ENCODE peak calls at places on chromosomes 12 and 14, in seven cellular contexts. T is neuronal stem cell; B is K562; Q is aorta; R is lung; J is CD4-positive, alpha-beta memory T cell; N is heart right ventricle. G is an unnamed sample. For H3K4me1 and H3K36me3, the result is how much of the 10 kb centered on the place peaks cover.

GRCh38 chr12:70180140-70180539 is 63.1 kb upstream of the CNOT2 start:
- DNase-seq in T (no peak), B (no peak), Q (no peak), R (no peak), J (no peak), N (no peak), G (no peak)

GRCh38 chr12:3728686-3729085 is 24.2 kb downstream of the CRACR2A start:
- DNase-seq in T (no peak), B (no peak), Q (no peak), R (peak), J (peak), N (no peak), G (no peak)

GRCh38 chr12:49874142-49874897 is 29.4 kb downstream of the FAIM2 start:
- DNase-seq in T (no peak), B (no peak), Q (peak), R (no peak), J (no peak), N (no peak), G (no peak)

GRCh38 chr12:94753071-94753779 is 102.9 kb upstream of the TMCC3 start:
- DNase-seq in T (no peak), B (no peak), Q (no peak), R (no peak), J (no peak), N (no peak), G (no peak)

GRCh38 chr12:109393437-109394345 is 46.0 kb downstream of the MYO1H start:
- DNase-seq in T (peak), B (peak), Q (no peak), R (no peak), J (peak), N (peak), G (peak)

GRCh38 chr12:17999174-17999801 is 90.7 kb downstream of the RERGL start:
- DNase-seq in T (no peak), B (no peak), Q (no peak), R (no peak), J (no peak), N (no peak), G (no peak)

GRCh38 chr12:82627799-82628198 is 58.9 kb upstream of the TMTC2 start:
- DNase-seq in T (no peak), B (no peak), Q (no peak), R (no peak), J (no peak), N (no peak), G (no peak)

GRCh38 chr12:21539797-21540196 is 13.7 kb downstream of the SPX start:
- DNase-seq in T (no peak), B (no peak), Q (no peak), R (no peak), J (no peak), N (no peak), G (peak)

GRCh38 chr12:95201056-95201670 is 16.1 kb downstream of the FGD6 start:
- DNase-seq in T (no peak), B (no peak), Q (no peak), R (no peak), J (no peak), N (no peak), G (no peak)

GRCh38 chr14:58572092-58572853 is 65.5 kb upstream of the DACT1 start:
- DNase-seq in T (no peak), B (no peak), Q (no peak), R (no peak), J (peak), N (no peak), G (no peak)

GRCh38 chr14:63853831-63854293 is 1.1 kb downstream of the SYNE2 start:
- DNase-seq in T (peak), B (no peak), Q (peak), R (peak), J (peak), N (peak), G (peak)

GRCh38 chr14:104138891-104139459 is 588 bp downstream of the KIF26A start:
- DNase-seq in T (no peak), B (no peak), Q (peak), R (no peak), J (no peak), N (no peak), G (no peak)
- H3K4me3 ChIP-seq in T (peak), B (no peak), Q (no peak), R (peak), J (no peak), N (peak), G (no peak)

GRCh38 chr12:25052191-25053020 is 103.5 kb upstream of the BCAT1 start:
- DNase-seq in T (no peak), B (peak), Q (no peak), R (peak), J (peak), N (peak), G (peak)
- H3K4me1 ChIP-seq in T (under half), B (under half), Q (under half), R (under half), J (half or more), N (under half), G (under half)

GRCh38 chr12:89373772-89374572 is 21.7 kb upstream of the DUSP6 start:
- DNase-seq in T (no peak), B (no peak), Q (no peak), R (no peak), J (no peak), N (peak), G (no peak)
- H3K36me3 ChIP-seq in T (under half), B (under half), Q (under half), R (under half), J (under half), N (under half), G (under half)

GRCh38 chr12:23555180-23555784 is 394.2 kb downstream of the SOX5 start:
- DNase-seq in T (no peak), B (no peak), Q (no peak), R (no peak), J (no peak), N (no peak), G (no peak)

GRCh38 chr12:23559268-23559753 is 390.2 kb downstream of the SOX5 start:
- DNase-seq in T (no peak), B (peak), Q (no peak), R (no peak), J (no peak), N (no peak), G (no peak)

GRCh38 chr12:23552417-23552816 is 397.1 kb downstream of the SOX5 start:
- DNase-seq in T (no peak), B (no peak), Q (no peak), R (no peak), J (no peak), N (no peak), G (no peak)

GRCh38 chr12:23556661-23557060 is 392.8 kb downstream of the SOX5 start:
- DNase-seq in T (no peak), B (peak), Q (no peak), R (no peak), J (no peak), N (no peak), G (no peak)

DNA sequence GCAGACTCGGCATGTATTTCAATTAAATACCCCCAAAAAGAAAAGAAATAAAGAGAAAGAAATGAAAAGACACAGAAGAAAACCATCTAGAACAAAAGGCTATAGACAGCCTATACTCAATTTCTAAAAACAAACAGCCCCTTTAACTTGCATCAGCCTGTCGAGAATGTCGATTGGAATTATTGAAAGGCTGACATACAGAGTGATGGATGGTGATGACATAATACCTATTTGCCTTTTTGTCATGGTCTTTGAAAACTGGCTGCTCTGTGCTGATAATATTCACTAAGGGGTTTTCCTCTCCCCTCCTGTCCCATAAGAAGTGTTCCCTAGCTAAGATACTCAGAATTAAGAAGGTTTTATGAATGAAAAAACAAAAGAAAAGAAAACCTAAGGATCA is 393.7 kb downstream of the SOX5 start:
- DNase-seq in T (no peak), B (peak), Q (no peak), R (no peak), J (no peak), N (no peak), G (no peak)
- H3K4me3 ChIP-seq in T (no peak), B (peak), Q (no peak), R (no peak), J (no peak), N (no peak), G (no peak)

GRCh38 chr12:67786086-67786485 is 137.5 kb downstream of the DYRK2 start:
- DNase-seq in T (no peak), B (no peak), Q (no peak), R (no peak), J (no peak), N (no peak), G (no peak)

GRCh38 chr12:67780580-67781084 is 132.1 kb downstream of the DYRK2 start:
- DNase-seq in T (no peak), B (no peak), Q (no peak), R (no peak), J (no peak), N (no peak), G (no peak)

GRCh38 chr12:67782573-67782972 is 134.0 kb downstream of the DYRK2 start:
- DNase-seq in T (no peak), B (no peak), Q (no peak), R (no peak), J (no peak), N (no peak), G (no peak)

GRCh38 chr12:67784831-67785230 is 136.3 kb downstream of the DYRK2 start:
- DNase-seq in T (no peak), B (no peak), Q (no peak), R (no peak), J (no peak), N (no peak), G (no peak)

DNA sequence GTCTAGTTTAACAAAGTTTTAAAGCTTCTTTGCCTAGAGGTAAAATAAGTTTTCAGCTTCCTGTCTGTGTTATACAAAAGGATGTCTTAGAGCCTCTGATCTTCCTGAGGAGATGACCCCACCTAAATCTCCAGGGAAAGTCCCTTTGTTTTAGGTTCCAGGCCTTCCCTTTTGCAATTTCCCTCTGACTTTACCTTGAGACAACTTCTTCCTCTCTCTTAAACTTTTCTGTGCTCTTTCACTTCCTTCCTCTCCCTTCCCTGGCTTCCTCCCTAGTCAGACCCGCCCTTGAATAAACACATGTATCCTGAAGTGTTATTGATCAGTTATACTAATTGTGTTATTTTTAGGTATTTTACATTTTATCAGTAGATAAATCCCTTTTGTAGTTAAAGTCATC is 134.8 kb downstream of the DYRK2 start:
- DNase-seq in T (no peak), B (no peak), Q (no peak), R (no peak), J (no peak), N (no peak), G (no peak)
- H3K4me1 ChIP-seq in T (under half), B (under half), Q (under half), R (under half), J (under half), N (under half), G (under half)

GRCh38 chr12:123940627-123940966 is 32.0 kb downstream of the CCDC92 start:
- DNase-seq in T (no peak), B (no peak), Q (no peak), R (no peak), J (no peak), N (no peak), G (no peak)
- H3K36me3 ChIP-seq in T (under half), B (under half), Q (under half), R (under half), J (under half), N (half or more), G (under half)

GRCh38 chr14:51419685-51420084 is 179.6 kb downstream of the TMX1 start:
- DNase-seq in T (no peak), B (no peak), Q (no peak), R (no peak), J (peak), N (no peak), G (peak)

GRCh38 chr14:51422704-51423103 is 182.7 kb downstream of the TMX1 start:
- DNase-seq in T (no peak), B (peak), Q (no peak), R (no peak), J (no peak), N (no peak), G (peak)

GRCh38 chr14:51428981-51429380 is 188.9 kb downstream of the TMX1 start:
- DNase-seq in T (no peak), B (no peak), Q (no peak), R (no peak), J (no peak), N (no peak), G (no peak)

GRCh38 chr14:51424569-51425251 is 184.7 kb downstream of the TMX1 start:
- DNase-seq in T (no peak), B (no peak), Q (no peak), R (no peak), J (no peak), N (peak), G (no peak)

GRCh38 chr14:51424041-51424440 is 184.0 kb downstream of the TMX1 start:
- DNase-seq in T (no peak), B (no peak), Q (no peak), R (no peak), J (no peak), N (no peak), G (no peak)
- H3K4me3 ChIP-seq in T (no peak), B (no peak), Q (no peak), R (no peak), J (no peak), N (no peak), G (no peak)

DNA sequence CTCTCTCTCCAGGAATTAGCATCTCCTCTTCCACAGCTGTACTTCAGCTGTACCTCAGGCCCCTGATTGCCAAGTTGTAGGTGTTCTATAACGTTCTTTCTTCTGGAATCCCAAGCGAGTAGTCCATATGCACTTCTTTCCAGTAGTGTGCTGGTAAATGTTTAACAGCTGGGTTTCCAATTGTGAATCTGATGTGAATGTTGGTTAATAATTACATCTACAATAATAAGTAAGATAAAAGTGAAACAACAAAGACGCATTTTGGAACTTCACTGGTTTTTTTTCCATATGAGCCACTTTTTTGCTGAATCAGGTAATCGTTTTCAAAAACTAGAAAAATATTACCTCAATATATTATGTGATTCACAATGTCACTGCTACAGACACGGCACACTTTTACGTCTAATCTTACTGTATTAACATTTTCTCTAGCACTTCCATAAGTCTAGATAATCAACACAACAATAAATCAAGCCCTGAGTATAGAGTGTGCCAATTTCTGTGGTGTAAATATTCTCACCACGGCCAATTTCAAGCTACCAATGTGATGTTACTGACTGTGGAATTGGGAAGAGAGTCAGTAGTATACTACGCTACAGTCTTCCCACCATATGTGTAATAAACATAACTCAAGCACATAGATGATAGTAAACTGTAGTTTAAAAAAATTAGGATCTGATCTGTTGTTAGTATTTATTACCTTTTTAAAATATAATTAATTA is 113.0 kb downstream of the ZFP36L1 start:
- DNase-seq in T (no peak), B (no peak), Q (no peak), R (no peak), J (no peak), N (no peak), G (no peak)
- H3K4me1 ChIP-seq in T (under half), B (under half), Q (under half), R (under half), J (under half), N (under half), G (under half)

DNA sequence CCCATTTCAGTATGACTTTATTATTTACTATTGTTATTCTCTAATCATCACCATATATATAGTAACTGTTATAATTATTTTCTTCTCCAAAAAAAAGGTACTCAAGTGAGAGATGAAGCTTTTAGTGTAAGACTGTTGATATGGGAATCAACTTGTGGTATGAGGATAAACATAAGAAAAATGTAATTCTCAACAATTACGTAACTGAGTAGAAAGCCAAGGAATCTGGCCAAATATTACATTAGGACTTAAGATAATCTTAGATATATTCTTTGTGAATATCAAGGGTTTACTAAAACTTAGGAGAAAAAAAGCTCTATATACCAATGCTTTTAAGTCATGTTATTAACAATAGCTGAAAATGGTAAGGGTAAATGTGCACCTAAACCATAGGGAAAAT is 13.3 kb downstream of the SENP1 start:
- DNase-seq in T (no peak), B (no peak), Q (no peak), R (no peak), J (no peak), N (no peak), G (no peak)
- H3K36me3 ChIP-seq in T (under half), B (half or more), Q (under half), R (under half), J (under half), N (half or more), G (half or more)

GRCh38 chr14:61475316-61475715 is 153.9 kb downstream of the PRKCH start:
- DNase-seq in T (peak), B (peak), Q (no peak), R (no peak), J (no peak), N (peak), G (no peak)
- H3K4me3 ChIP-seq in T (no peak), B (no peak), Q (no peak), R (no peak), J (no peak), N (no peak), G (peak)